ENCODE peak calls at places on chromosomes 2 and 18, in seven cellular contexts. Z is activated CD8-positive, alpha-beta memory T cell treated with anti-CD3 and anti-CD28 coated beads for 1 hour; K is stimulated activated CD4-positive, alpha-beta T cell treated with anti-CD3 and anti-CD28 coated beads, Interleukin-4, amount 100 ng/mL, for 24 hours; T is NCI-H345; H is NCI-H524; R is AML-193; M is H7. J is an unnamed sample.
A peak's percentile ranks its signal among the peaks of the same experiment; 100 is the strongest.

GRCh38 chr2:237141556-237141955 is 55.9 kb downstream of the COPS8 start:
- DNase-seq in Z (no peak), K (no peak), T (no peak), H (no peak), R (no peak), M (no peak), J (peak; percentile 51)

GRCh38 chr2:107313316-107313715 is 427.3 kb upstream of the ST6GAL2 start:
- DNase-seq in Z (no peak), K (no peak), T (no peak), H (no peak), R (no peak), M (no peak), J (no peak)

GRCh38 chr18:57921708-57922107 is 118.6 kb upstream of the ATP8B1 start:
- DNase-seq in Z (no peak), K (no peak), T (no peak), H (no peak), R (no peak), M (no peak), J (no peak)

GRCh38 chr2:205906419-205906818 is 179.6 kb downstream of the INO80D start:
- DNase-seq in Z (no peak), K (no peak), T (no peak), H (no peak), R (no peak), M (no peak), J (no peak)

GRCh38 chr2:204187513-204188088 is 251.0 kb downstream of the ICOS start:
- DNase-seq in Z (no peak), K (no peak), T (no peak), H (no peak), R (no peak), M (no peak), J (no peak)

GRCh38 chr2:54568876-54569298 is 112.8 kb downstream of the SPTBN1 start:
- DNase-seq in Z (no peak), K (no peak), T (no peak), H (no peak), R (no peak), M (no peak), J (no peak)

GRCh38 chr2:16650287-16651249 is 15.1 kb downstream of the CYRIA start:
- DNase-seq in Z (no peak), K (no peak), T (no peak), H (no peak), R (no peak), M (no peak), J (peak; percentile 59)

GRCh38 chr2:66440011-66440542 is 5.2 kb downstream of the MEIS1 start:
- DNase-seq in Z (no peak), K (no peak), T (no peak), H (no peak), R (no peak), M (peak; percentile 49), J (no peak)

GRCh38 chr2:17162721-17163120 is 355.5 kb downstream of the RAD51AP2 start:
- DNase-seq in Z (no peak), K (no peak), T (peak; percentile 80), H (no peak), R (no peak), M (no peak), J (peak; percentile 10)

GRCh38 chr2:26068602-26069298 is 34.9 kb downstream of the RAB10 start:
- DNase-seq in Z (no peak), K (peak; percentile 69), T (no peak), H (peak; percentile 18), R (peak; percentile 77), M (no peak), J (peak; percentile 75)

GRCh38 chr18:5992381-5992780 is 97.1 kb upstream of the TMEM200C start:
- DNase-seq in Z (no peak), K (no peak), T (no peak), H (no peak), R (no peak), M (no peak), J (no peak)

GRCh38 chr2:145166716-145167115 is 646.8 kb upstream of the ZEB2 start:
- DNase-seq in Z (no peak), K (no peak), T (no peak), H (no peak), R (no peak), M (no peak), J (peak; percentile 81)

GRCh38 chr2:240013343-240013742 is 11.8 kb downstream of the NDUFA10 start:
- DNase-seq in Z (no peak), K (no peak), T (no peak), H (no peak), R (peak; percentile 6), M (no peak), J (peak; percentile 19)

GRCh38 chr2:64463784-64464183 is 9.8 kb downstream of the LGALSL start:
- DNase-seq in Z (no peak), K (no peak), T (no peak), H (no peak), R (no peak), M (no peak), J (peak; percentile 46)

GRCh38 chr2:207772081-207772843 is 2.6 kb upstream of the FZD5 start:
- DNase-seq in Z (no peak), K (peak; percentile 22), T (no peak), H (no peak), R (no peak), M (peak; percentile 69), J (no peak)

J was measured in adipocyte.